ENCODE peak calls at places on chromosomes 12 and 14, in five cellular contexts. D, O, A, E and C are unnamed samples.

GRCh38 chr12:31020385-31021166 is 53.1 kb upstream of the DDX11 start:
- DNase-seq in D (no peak), O (no peak), A (no peak), E (no peak), C (no peak)

GRCh38 chr12:9674226-9674590 is 4.7 kb downstream of the CLEC2D start:
- DNase-seq in D (no peak), O (no peak), A (no peak), E (no peak), C (no peak)

GRCh38 chr12:120801146-120801545 is 75.5 kb downstream of the ACADS start:
- DNase-seq in D (no peak), O (no peak), A (no peak), E (no peak), C (no peak)

GRCh38 chr14:100313464-100314230 is 7.4 kb upstream of the SLC25A29 start:
- DNase-seq in D (no peak), O (no peak), A (no peak), E (no peak), C (no peak)

GRCh38 chr14:57209561-57209960 is 59.1 kb downstream of the EXOC5 start:
- DNase-seq in D (no peak), O (peak), A (peak), E (peak), C (peak)

GRCh38 chr14:58817846-58818245 is 180.1 kb downstream of the DACT1 start:
- DNase-seq in D (no peak), O (peak), A (no peak), E (peak), C (no peak)

GRCh38 chr12:42326466-42327226 is 679 bp downstream of the PPHLN1 start:
- DNase-seq in D (no peak), O (peak), A (peak), E (peak), C (no peak)

GRCh38 chr12:26821212-26821701 is 11.7 kb downstream of the ITPR2 start:
- DNase-seq in D (no peak), O (peak), A (peak), E (no peak), C (no peak)

GRCh38 chr12:84772281-84772680 is 140.3 kb downstream of the SLC6A15 start:
- DNase-seq in D (no peak), O (no peak), A (no peak), E (peak), C (no peak)

GRCh38 chr14:100158566-100159106 is 809 bp downstream of the DEGS2 start:
- DNase-seq in D (no peak), O (no peak), A (no peak), E (no peak), C (no peak)

GRCh38 chr12:59077153-59077930 is 157.0 kb upstream of the LRIG3 start:
- DNase-seq in D (no peak), O (peak), A (no peak), E (peak), C (no peak)

GRCh38 chr12:131720921-131721320 is 10.0 kb downstream of the SFSWAP start:
- DNase-seq in D (no peak), O (no peak), A (no peak), E (peak), C (no peak)

GRCh38 chr12:57741413-57741789 is 2.9 kb upstream of the AGAP2 start:
- DNase-seq in D (no peak), O (no peak), A (no peak), E (no peak), C (no peak)

GRCh38 chr12:108689314-108690190 is 41.8 kb downstream of the CORO1C start:
- DNase-seq in D (no peak), O (peak), A (no peak), E (no peak), C (no peak)

GRCh38 chr12:117063162-117063911 is 35.9 kb downstream of the TESC start:
- DNase-seq in D (no peak), O (no peak), A (no peak), E (no peak), C (no peak)

GRCh38 chr14:51533160-51533559 is 118.5 kb upstream of the FRMD6 start:
- DNase-seq in D (no peak), O (no peak), A (peak), E (peak), C (peak)

GRCh38 chr12:95574030-95574429 is 22.8 kb upstream of the USP44 start:
- DNase-seq in D (no peak), O (no peak), A (no peak), E (no peak), C (no peak)

GRCh38 chr12:111428081-111428727 is 22.5 kb downstream of the SH2B3 start:
- DNase-seq in D (no peak), O (no peak), A (no peak), E (no peak), C (no peak)

GRCh38 chr12:32273063-32273521 is 126.3 kb upstream of the FGD4 start:
- DNase-seq in D (no peak), O (no peak), A (no peak), E (no peak), C (no peak)

GRCh38 chr14:54653764-54654469 is 87.0 kb downstream of the SAMD4A start:
- DNase-seq in D (peak), O (peak), A (peak), E (peak), C (peak)

GRCh38 chr12:50070314-50071060 is 13.1 kb downstream of the ASIC1 start:
- DNase-seq in D (peak), O (peak), A (peak), E (peak), C (peak)

GRCh38 chr12:105033851-105034250 is 47.7 kb downstream of the NOPCHAP1 start:
- DNase-seq in D (no peak), O (peak), A (no peak), E (no peak), C (no peak)

GRCh38 chr14:61179061-61179675 is 102.0 kb downstream of the TMEM30B start:
- DNase-seq in D (no peak), O (no peak), A (no peak), E (no peak), C (no peak)

GRCh38 chr12:125083092-125083491 is 17.9 kb downstream of the AACS start:
- DNase-seq in D (no peak), O (no peak), A (no peak), E (no peak), C (no peak)

GRCh38 chr14:64671591-64671990 is 32.6 kb upstream of the PLEKHG3 start:
- DNase-seq in D (no peak), O (peak), A (peak), E (peak), C (no peak)

GRCh38 chr12:8914716-8915526 is 612 bp downstream of the PHC1 start:
- DNase-seq in D (peak), O (peak), A (peak), E (peak), C (peak)

GRCh38 chr14:67077914-67078313 is 111.3 kb upstream of the GARIN2 start:
- DNase-seq in D (no peak), O (no peak), A (no peak), E (no peak), C (no peak)

GRCh38 chr12:110857528-110857927 is 10.7 kb downstream of the CCDC63 start:
- DNase-seq in D (no peak), O (no peak), A (no peak), E (no peak), C (no peak)

GRCh38 chr14:92014014-92014413 is 25.8 kb downstream of the TRIP11 start:
- DNase-seq in D (no peak), O (no peak), A (no peak), E (no peak), C (no peak)

GRCh38 chr14:96357216-96357615 is 5.9 kb downstream of the ATG2B start:
- DNase-seq in D (no peak), O (no peak), A (no peak), E (no peak), C (no peak)
- TF ChIP-seq CTCF in D (no peak), O (no peak), A (peak), E (no peak), C (no peak)

GRCh38 chr12:130179191-130179590 is 16.9 kb downstream of the FZD10 start:
- DNase-seq in D (no peak), O (no peak), A (no peak), E (no peak), C (no peak)
- TF ChIP-seq CTCF in D (no peak), O (no peak), A (no peak), E (no peak), C (no peak)

GRCh38 chr14:104730504-104730903 is 6.5 kb downstream of the ADSS1 start:
- DNase-seq in D (no peak), O (no peak), A (no peak), E (no peak), C (no peak)

GRCh38 chr14:104731925-104732294 is 7.9 kb downstream of the ADSS1 start:
- DNase-seq in D (no peak), O (no peak), A (no peak), E (no peak), C (no peak)

GRCh38 chr14:104729835-104730181 is 5.8 kb downstream of the ADSS1 start:
- DNase-seq in D (no peak), O (no peak), A (no peak), E (no peak), C (no peak)

GRCh38 chr14:104732355-104732804 is 8.4 kb downstream of the ADSS1 start:
- DNase-seq in D (peak), O (peak), A (no peak), E (peak), C (no peak)

DNA sequence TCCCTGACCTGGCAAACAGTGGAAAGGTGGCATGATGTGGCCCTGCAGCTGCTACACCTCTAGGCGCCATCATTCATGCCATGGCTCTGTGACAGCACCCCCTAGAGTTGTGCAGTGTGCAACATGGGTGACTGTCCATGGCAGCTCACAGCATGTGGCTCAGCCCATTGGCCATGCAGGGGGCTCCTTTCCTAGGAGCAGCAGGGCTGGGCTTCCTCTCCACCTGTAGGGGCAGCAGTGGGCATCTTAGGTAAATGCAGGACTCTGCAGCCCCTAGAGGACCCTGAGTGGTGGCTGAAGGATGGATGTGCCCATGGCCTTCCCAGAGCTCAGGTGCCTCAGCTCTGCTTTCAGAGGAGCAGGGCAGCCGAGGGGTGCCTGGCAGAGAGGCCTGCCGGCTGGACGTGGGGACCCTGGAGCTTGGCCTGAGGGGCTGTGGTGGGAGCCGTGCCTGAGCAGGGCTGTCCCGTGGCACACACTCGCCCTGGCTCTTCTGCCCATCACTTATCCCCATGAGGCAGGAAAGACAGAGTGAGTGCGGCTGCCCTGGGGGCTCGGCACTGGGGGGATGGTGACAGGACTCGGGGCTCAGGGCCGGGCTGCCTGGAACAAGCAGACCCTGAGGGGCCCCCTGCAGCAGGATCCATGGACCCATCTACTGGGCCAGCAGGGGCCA is 7.4 kb downstream of the ADSS1 start:
- DNase-seq in D (no peak), O (no peak), A (peak), E (no peak), C (no peak)
- TF ChIP-seq CTCF in D (peak), O (peak), A (peak), E (peak), C (peak)

GRCh38 chr12:89344862-89345202 is 7.5 kb downstream of the DUSP6 start:
- DNase-seq in D (no peak), O (no peak), A (no peak), E (no peak), C (no peak)

GRCh38 chr12:89345376-89345775 is 6.9 kb downstream of the DUSP6 start:
- DNase-seq in D (no peak), O (no peak), A (no peak), E (no peak), C (no peak)

GRCh38 chr12:89346741-89347324 is 5.5 kb downstream of the DUSP6 start:
- DNase-seq in D (no peak), O (peak), A (peak), E (peak), C (no peak)

GRCh38 chr12:89347325-89347829 is 4.9 kb downstream of the DUSP6 start:
- DNase-seq in D (no peak), O (peak), A (no peak), E (peak), C (no peak)

DNA sequence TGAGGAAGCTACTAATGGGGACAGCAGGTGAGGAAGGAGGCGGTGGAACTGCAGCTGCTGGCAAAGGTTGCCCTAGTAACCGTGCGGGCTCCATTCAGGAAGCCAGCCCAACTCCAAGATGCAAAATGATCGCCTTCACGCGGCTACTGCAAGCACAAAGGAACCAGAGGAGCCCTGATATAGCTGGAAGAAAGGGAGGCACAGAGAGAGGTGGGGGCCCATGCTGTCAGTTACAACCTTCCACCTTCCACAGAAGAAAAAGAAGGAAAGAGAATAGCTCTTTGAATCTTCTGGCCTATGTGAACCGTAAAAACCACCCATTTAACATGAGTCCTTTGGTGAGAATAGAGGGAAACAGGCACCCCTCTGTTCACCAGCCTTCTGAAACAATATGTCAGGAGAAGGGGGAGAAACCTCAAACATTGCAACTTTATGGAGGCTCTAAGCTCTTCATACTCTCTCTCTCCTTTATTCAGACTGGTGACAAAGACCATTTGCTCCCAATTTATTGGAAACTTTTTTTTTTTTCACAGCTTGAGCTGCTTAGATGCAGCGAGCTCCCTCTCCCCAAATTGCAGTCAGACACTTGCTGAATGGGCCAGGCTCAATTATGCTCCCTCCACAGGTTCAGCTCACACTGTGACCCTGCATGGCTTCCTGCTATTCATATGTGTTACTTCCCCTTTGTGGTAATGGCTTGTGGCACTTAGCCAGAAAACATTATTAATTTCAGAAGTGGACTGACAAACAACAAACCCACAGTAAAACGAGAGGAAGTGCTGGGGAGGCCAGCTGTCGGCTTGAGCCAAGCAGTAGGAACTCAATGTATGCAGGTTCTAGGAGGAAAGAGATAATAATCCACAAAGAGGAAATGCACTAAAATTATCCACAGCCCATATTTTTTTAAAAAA is 6.2 kb downstream of the DUSP6 start:
- DNase-seq in D (peak), O (peak), A (peak), E (peak), C (peak)
- TF ChIP-seq CTCF in D (no peak), O (no peak), A (no peak), E (no peak), C (no peak)

DNA sequence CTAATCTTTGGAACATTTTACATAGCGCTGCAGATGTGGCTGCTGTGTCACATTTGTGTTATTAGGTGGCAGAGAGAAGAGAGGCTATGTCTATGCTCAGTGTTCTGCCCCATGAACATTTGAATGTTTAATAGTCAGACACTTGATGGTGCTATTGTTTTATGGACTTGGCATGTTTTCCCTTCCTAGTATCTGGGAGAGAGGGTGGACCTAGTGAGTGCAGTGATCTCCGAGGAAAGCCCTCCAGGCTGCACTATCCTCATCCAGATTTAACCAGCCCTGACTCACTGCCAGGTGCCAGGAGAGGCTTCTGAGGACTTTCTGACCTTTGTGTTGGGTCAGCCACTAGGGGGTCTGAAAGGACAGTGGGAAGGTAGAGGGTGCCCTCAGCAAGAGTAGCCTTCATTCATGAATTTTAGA is 24.3 kb downstream of the ZFC3H1 start:
- DNase-seq in D (no peak), O (no peak), A (no peak), E (peak), C (peak)
- TF ChIP-seq CTCF in D (no peak), O (peak), A (peak), E (peak), C (peak)

GRCh38 chr12:1398673-1399072 is 195.7 kb downstream of the FBXL14 start:
- DNase-seq in D (no peak), O (peak), A (peak), E (no peak), C (no peak)
- TF ChIP-seq CTCF in D (no peak), O (no peak), A (peak), E (peak), C (peak)

DNA sequence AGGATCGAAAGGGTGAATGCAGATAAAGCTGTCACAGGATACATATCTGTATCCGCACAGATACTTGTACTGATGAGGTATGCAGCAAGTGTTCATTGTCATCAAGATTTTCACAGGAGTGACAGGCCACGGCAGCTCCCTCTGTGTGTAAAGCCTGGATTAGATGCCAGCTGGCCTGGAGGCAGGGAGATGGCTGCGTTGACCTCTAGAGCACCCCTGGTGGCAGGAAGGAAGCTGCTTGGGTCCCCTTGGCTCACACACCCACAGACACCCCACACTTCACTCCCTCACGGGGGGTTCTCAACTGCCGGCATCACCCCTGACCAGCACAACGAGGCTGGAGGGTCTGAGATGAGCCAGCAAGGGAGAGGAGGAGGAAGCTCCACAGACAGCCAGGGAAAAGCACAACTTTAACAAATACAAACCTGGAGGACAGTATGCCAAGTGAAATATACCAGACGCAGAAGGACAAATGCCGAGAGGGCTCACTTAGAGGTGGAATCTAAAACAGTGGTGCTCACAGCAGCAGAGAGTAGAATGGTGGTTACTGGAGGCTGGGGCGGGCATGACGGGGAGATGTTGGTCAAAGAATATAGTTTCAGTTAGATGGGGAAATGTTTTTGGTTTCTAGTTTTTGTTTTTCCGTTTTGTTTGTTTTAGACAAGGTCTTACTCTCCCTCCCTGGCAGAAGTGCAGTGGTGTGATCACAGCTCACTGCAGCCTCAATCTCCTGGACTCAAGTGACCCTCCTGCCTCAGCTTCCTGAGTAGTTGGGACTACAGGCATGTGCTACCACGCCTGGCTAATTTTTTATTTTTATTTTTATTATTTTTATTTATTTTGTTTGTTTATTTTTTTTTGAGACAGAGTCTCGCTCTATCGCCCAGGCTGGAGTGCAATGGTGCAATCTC is 45.7 kb downstream of the TEAD4 start:
- DNase-seq in D (no peak), O (peak), A (no peak), E (no peak), C (no peak)
- TF ChIP-seq CTCF in D (peak), O (peak), A (peak), E (peak), C (peak)

GRCh38 chr14:97580923-97581495 is 783.8 kb downstream of the VRK1 start:
- DNase-seq in D (no peak), O (no peak), A (no peak), E (no peak), C (no peak)

GRCh38 chr14:97578982-97579381 is 781.8 kb downstream of the VRK1 start:
- DNase-seq in D (no peak), O (no peak), A (no peak), E (no peak), C (no peak)

DNA sequence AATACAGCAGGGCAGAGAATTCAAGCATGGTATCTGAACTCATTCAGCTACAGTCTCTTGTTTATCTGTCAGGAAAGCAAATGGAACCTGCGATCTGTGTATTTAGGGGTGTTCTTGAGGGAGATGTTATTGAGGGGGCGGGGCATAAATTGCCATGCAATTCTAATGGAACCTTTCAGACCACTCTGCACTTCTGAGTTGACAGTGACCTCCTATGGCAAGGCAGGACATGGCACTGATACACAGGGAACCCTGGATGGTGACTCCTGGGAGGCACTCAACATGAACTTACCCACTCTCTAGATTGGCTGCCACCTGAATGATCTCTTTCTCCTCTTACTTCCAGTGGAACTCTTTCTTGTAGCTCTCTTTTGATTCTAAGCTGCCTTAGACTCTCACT is 787.3 kb downstream of the VRK1 start:
- DNase-seq in D (no peak), O (no peak), A (no peak), E (no peak), C (no peak)
- TF ChIP-seq CTCF in D (no peak), O (no peak), A (no peak), E (no peak), C (no peak)